ENCODE peak calls at places on chromosomes 2 and 18, in six cellular contexts. W is SW 1271; Z is KBM-7; L is GM04504; H is activated naive CD4-positive, alpha-beta T cell treated with anti-CD3 and anti-CD28 coated beads, Interleukin-2, amount 50 U/mL, for 16 hours; C is OCI-LY7. O is an unnamed sample.

GRCh38 chr2:94993176-94994062 is 32.1 kb upstream of the MAL start:
- DNase-seq in H (no peak), C (no peak), Z (no peak), W (no peak), L (no peak), O (no peak)

GRCh38 chr18:24426398-24427294 is at the start of gene IMPACT:
- DNase-seq in L (peak), C (no peak), H (peak), W (peak), Z (peak), O (peak)

GRCh38 chr2:212448698-212449097 is 89.9 kb downstream of the ERBB4 start:
- DNase-seq in Z (no peak), L (no peak), H (no peak), W (no peak), C (no peak), O (peak)

GRCh38 chr2:218400930-218401833 is 1.5 kb downstream of the CTDSP1 start:
- DNase-seq in L (no peak), W (no peak), Z (no peak), H (no peak), C (no peak), O (peak)

GRCh38 chr2:34234823-34235222 is 635.7 kb upstream of the FAM98A start:
- DNase-seq in H (no peak), C (no peak), Z (no peak), W (no peak), L (no peak), O (no peak)

GRCh38 chr2:30408961-30409387 is 38.1 kb upstream of the LCLAT1 start:
- DNase-seq in Z (no peak), L (peak), W (no peak), H (no peak), C (no peak), O (peak)

GRCh38 chr2:98935111-98935770 is 784 bp downstream of the CRACDL start:
- DNase-seq in H (no peak), C (no peak), L (no peak), W (no peak), Z (peak), O (no peak)

GRCh38 chr2:176907341-176907740 is 305.3 kb upstream of the HNRNPA3 start:
- DNase-seq in H (no peak), L (no peak), Z (no peak), C (no peak), W (no peak), O (no peak)

GRCh38 chr2:61275575-61276184 is 113.7 kb downstream of the C2orf74 start:
- DNase-seq in C (no peak), L (no peak), W (no peak), H (no peak), Z (no peak), O (no peak)

GRCh38 chr2:190628651-190629378 is 20.1 kb upstream of the NAB1 start:
- DNase-seq in W (no peak), C (no peak), H (no peak), L (no peak), Z (no peak), O (no peak)

GRCh38 chr18:53780666-53781065 is 443.8 kb downstream of the MBD2 start:
- DNase-seq in W (no peak), H (no peak), Z (no peak), C (no peak), L (no peak), O (no peak)

GRCh38 chr2:181178823-181179412 is 198.5 kb downstream of the UBE2E3 start:
- DNase-seq in Z (peak), L (no peak), H (peak), W (peak), C (peak), O (no peak)

GRCh38 chr2:127577503-127577902 is 42.0 kb downstream of the MYO7B start:
- DNase-seq in H (no peak), L (no peak), C (no peak), W (no peak), Z (no peak), O (no peak)

GRCh38 chr2:219291910-219292490 is 12.8 kb downstream of the DNAJB2 start:
- DNase-seq in Z (no peak), W (no peak), C (no peak), L (no peak), H (no peak), O (no peak)

GRCh38 chr2:9261231-9261883 is 54.7 kb downstream of the ASAP2 start:
- DNase-seq in H (no peak), W (no peak), L (no peak), C (no peak), Z (no peak), O (no peak)